ENCODE peak calls at places on chromosomes 3 and 15, in eight cellular contexts. W, Y, N, R, Z, P, B and A are unnamed samples.

GRCh38 chr3:60906283-60906682 is 345.0 kb downstream of the FHIT start:
- DNase-seq in W (no peak), Y (no peak), N (no peak), R (peak), Z (no peak), P (no peak), B (no peak), A (no peak)

GRCh38 chr3:78871048-78871447 is 896.8 kb downstream of the ROBO1 start:
- DNase-seq in W (no peak), Y (no peak), N (no peak), R (no peak), Z (no peak), P (no peak), B (no peak), A (no peak)

GRCh38 chr15:64766041-64766440 is 9.3 kb downstream of the RBPMS2 start:
- DNase-seq in W (no peak), Y (no peak), N (no peak), R (no peak), Z (no peak), P (no peak), B (no peak), A (no peak)

GRCh38 chr15:39381517-39381916 is 199.4 kb upstream of the THBS1 start:
- DNase-seq in W (peak), Y (no peak), N (no peak), R (no peak), Z (no peak), P (no peak), B (no peak), A (no peak)

GRCh38 chr15:77530576-77530975 is 102.1 kb downstream of the LINGO1 start:
- DNase-seq in W (no peak), Y (no peak), N (no peak), R (no peak), Z (no peak), P (no peak), B (no peak), A (no peak)

GRCh38 chr3:30455840-30456239 is 150.6 kb upstream of the TGFBR2 start:
- DNase-seq in W (no peak), Y (no peak), N (no peak), R (no peak), Z (no peak), P (no peak), B (no peak), A (no peak)

GRCh38 chr3:169822983-169823382 is 10.3 kb upstream of the LRRC34 start:
- DNase-seq in W (no peak), Y (no peak), N (no peak), R (no peak), Z (no peak), P (no peak), B (peak), A (no peak)

GRCh38 chr3:112104774-112105173 is 18.6 kb downstream of the C3orf52 start:
- DNase-seq in W (no peak), Y (no peak), N (no peak), R (no peak), Z (peak), P (no peak), B (no peak), A (no peak)

GRCh38 chr3:197750396-197750831 is 731 bp downstream of the FYTTD1 start:
- DNase-seq in W (peak), Y (peak), N (peak), R (peak), Z (peak), P (peak), B (peak), A (peak)

GRCh38 chr3:195069501-195070251 is 201.3 kb downstream of the XXYLT1 start:
- DNase-seq in W (no peak), Y (no peak), N (no peak), R (no peak), Z (no peak), P (no peak), B (no peak), A (no peak)

GRCh38 chr3:173893066-173893465 is 495.5 kb downstream of the NLGN1 start:
- DNase-seq in W (peak), Y (no peak), N (no peak), R (no peak), Z (no peak), P (no peak), B (no peak), A (no peak)

GRCh38 chr3:54861248-54862067 is 66.4 kb downstream of the LRTM1 start:
- DNase-seq in W (no peak), Y (no peak), N (no peak), R (no peak), Z (no peak), P (no peak), B (no peak), A (no peak)

GRCh38 chr3:168828536-168828935 is 732.8 kb upstream of the GOLIM4 start:
- DNase-seq in W (no peak), Y (no peak), N (no peak), R (no peak), Z (no peak), P (no peak), B (no peak), A (no peak)

GRCh38 chr15:92076536-92076935 is 223.0 kb downstream of the SLCO3A1 start:
- DNase-seq in W (no peak), Y (no peak), N (no peak), R (no peak), Z (no peak), P (no peak), B (no peak), A (no peak)

GRCh38 chr3:64571982-64572381 is 115.8 kb downstream of the ADAMTS9 start:
- DNase-seq in W (no peak), Y (no peak), N (no peak), R (peak), Z (no peak), P (no peak), B (no peak), A (no peak)

GRCh38 chr3:20028846-20029430 is 11.3 kb upstream of the KAT2B start:
- DNase-seq in W (no peak), Y (no peak), N (no peak), R (peak), Z (no peak), P (no peak), B (no peak), A (no peak)

GRCh38 chr15:75542386-75542797 is 36.7 kb downstream of the PTPN9 start:
- DNase-seq in W (no peak), Y (no peak), N (no peak), R (peak), Z (no peak), P (no peak), B (no peak), A (no peak)

GRCh38 chr15:78671626-78672211 is 30.7 kb upstream of the CHRNB4 start:
- DNase-seq in W (no peak), Y (no peak), N (no peak), R (peak), Z (no peak), P (no peak), B (no peak), A (peak)

GRCh38 chr15:72338617-72339321 is 18.8 kb upstream of the CELF6 start:
- DNase-seq in W (peak), Y (no peak), N (no peak), R (no peak), Z (no peak), P (no peak), B (no peak), A (no peak)

GRCh38 chr15:75809986-75810750 is 33.1 kb upstream of the UBE2Q2 start:
- DNase-seq in W (peak), Y (no peak), N (no peak), R (peak), Z (no peak), P (peak), B (peak), A (peak)

GRCh38 chr3:86954226-86954625 is 36.7 kb downstream of the VGLL3 start:
- DNase-seq in W (peak), Y (no peak), N (no peak), R (no peak), Z (no peak), P (no peak), B (no peak), A (no peak)

GRCh38 chr15:71752604-71753289 is 57.6 kb upstream of the NR2E3 start:
- DNase-seq in W (peak), Y (no peak), N (no peak), R (peak), Z (peak), P (peak), B (peak), A (no peak)

GRCh38 chr15:62209322-62209721 is 44.2 kb upstream of the C2CD4B start:
- DNase-seq in W (no peak), Y (no peak), N (no peak), R (peak), Z (no peak), P (no peak), B (no peak), A (no peak)

GRCh38 chr3:58352624-58353023 is 19.9 kb downstream of the PXK start:
- DNase-seq in W (no peak), Y (no peak), N (peak), R (no peak), Z (no peak), P (no peak), B (no peak), A (no peak)

GRCh38 chr15:25783607-25784131 is 79.5 kb downstream of the ATP10A start:
- DNase-seq in W (peak), Y (no peak), N (no peak), R (peak), Z (no peak), P (peak), B (no peak), A (peak)

GRCh38 chr3:58350627-58351013 is 17.9 kb downstream of the PXK start:
- DNase-seq in W (peak), Y (no peak), N (no peak), R (no peak), Z (no peak), P (no peak), B (no peak), A (no peak)

GRCh38 chr15:58929891-58930416 is 3.5 kb downstream of the SLTM start:
- DNase-seq in W (no peak), Y (no peak), N (no peak), R (no peak), Z (no peak), P (no peak), B (no peak), A (no peak)

GRCh38 chr3:122458992-122459391 is 43.1 kb upstream of the WDR5B start:
- DNase-seq in W (peak), Y (no peak), N (no peak), R (peak), Z (no peak), P (peak), B (no peak), A (no peak)

GRCh38 chr3:121443456-121443855 is 102.3 kb downstream of the POLQ start:
- DNase-seq in W (no peak), Y (no peak), N (no peak), R (no peak), Z (no peak), P (no peak), B (no peak), A (no peak)

GRCh38 chr15:97947465-97948262 is 12.8 kb upstream of the ARRDC4 start:
- DNase-seq in W (no peak), Y (no peak), N (no peak), R (no peak), Z (no peak), P (no peak), B (no peak), A (no peak)

GRCh38 chr3:189186093-189186492 is 14.3 kb downstream of the TPRG1 start:
- DNase-seq in W (no peak), Y (no peak), N (no peak), R (no peak), Z (peak), P (no peak), B (no peak), A (no peak)

GRCh38 chr3:140432176-140432753 is 245.6 kb upstream of the TRIM42 start:
- DNase-seq in W (no peak), Y (no peak), N (no peak), R (peak), Z (no peak), P (no peak), B (peak), A (no peak)

GRCh38 chr3:134189848-134190247 is 60.8 kb downstream of the RYK start:
- DNase-seq in W (no peak), Y (no peak), N (no peak), R (peak), Z (no peak), P (no peak), B (no peak), A (no peak)

GRCh38 chr3:37456270-37456708 is 281.9 kb upstream of the LRRFIP2 start:
- DNase-seq in W (peak), Y (no peak), N (no peak), R (peak), Z (no peak), P (no peak), B (no peak), A (no peak)

GRCh38 chr15:70299931-70300858 is 202.5 kb upstream of the TLE3 start:
- DNase-seq in W (no peak), Y (peak), N (peak), R (peak), Z (no peak), P (no peak), B (peak), A (no peak)